ENCODE peak calls at places on chromosome 12, in six cellular contexts. Z is testis, Q is mammary epithelial cell, O is cardiac muscle cell, A is right cardiac atrium, V is upper lobe of left lung. G is an unnamed sample. For H3K9me3 and H3K4me1, the result is how much of the 10 kb centered on the place peaks cover.

GRCh38 chr12:10301103-10301502 is 6.6 kb upstream of the KLRD1 start:
- DNase-seq in Z (no peak), Q (peak), O (no peak), A (no peak), V (no peak), G (peak)

GRCh38 chr12:105164068-105164467 is 56.5 kb downstream of the WASHC4 start:
- DNase-seq in Z (no peak), Q (peak), O (no peak), A (no peak), V (no peak), G (no peak)

GRCh38 chr12:111687255-111687654 is 1.4 kb downstream of the ACAD10 start:
- DNase-seq in Z (no peak), Q (no peak), O (no peak), A (no peak), V (no peak), G (no peak)

GRCh38 chr12:116719661-116720060 is 18.2 kb downstream of the SPRING1 start:
- DNase-seq in Z (no peak), Q (no peak), O (no peak), A (no peak), V (no peak), G (no peak)

GRCh38 chr12:45034861-45035265 is 16.0 kb downstream of the DBX2 start:
- DNase-seq in Z (no peak), Q (no peak), O (no peak), A (no peak), V (no peak), G (peak)

GRCh38 chr12:88172844-88173407 is 30.8 kb downstream of the TMTC3 start:
- DNase-seq in Z (no peak), Q (peak), O (no peak), A (no peak), V (no peak), G (no peak)

GRCh38 chr12:53006810-53007742 is 820 bp downstream of the EIF4B start:
- DNase-seq in Z (peak), Q (peak), O (peak), A (peak), V (peak), G (peak)

GRCh38 chr12:50926415-50926814 is 25.9 kb upstream of the HIGD1C start:
- DNase-seq in Z (no peak), Q (no peak), O (no peak), A (no peak), V (no peak), G (no peak)

GRCh38 chr12:55983229-55983849 is 9.5 kb downstream of the RAB5B start:
- DNase-seq in Z (no peak), Q (no peak), O (no peak), A (no peak), V (no peak), G (no peak)

GRCh38 chr12:128840862-128841468 is 12.3 kb upstream of the GLT1D1 start:
- DNase-seq in Z (no peak), Q (no peak), O (no peak), A (no peak), V (no peak), G (no peak)

GRCh38 chr12:128848371-128848770 is 4.9 kb upstream of the GLT1D1 start:
- DNase-seq in Z (no peak), Q (no peak), O (no peak), A (no peak), V (no peak), G (no peak)

GRCh38 chr12:128843538-128843937 is 9.7 kb upstream of the GLT1D1 start:
- DNase-seq in Z (no peak), Q (no peak), O (no peak), A (no peak), V (no peak), G (no peak)

GRCh38 chr12:128842579-128842978 is 10.7 kb upstream of the GLT1D1 start:
- DNase-seq in Z (no peak), Q (no peak), O (no peak), A (no peak), V (no peak), G (no peak)

GRCh38 chr12:128844031-128844635 is 9.1 kb upstream of the GLT1D1 start:
- DNase-seq in Z (no peak), Q (no peak), O (no peak), A (no peak), V (peak), G (no peak)
- H3K27ac ChIP-seq in Z (no peak), Q (no peak), O (no peak), A (no peak), V (peak), G (no peak)

GRCh38 chr12:34376133-34376799 is 354.0 kb downstream of the ALG10 start:
- DNase-seq in Z (no peak), Q (no peak), O (no peak), A (no peak), V (no peak), G (no peak)

GRCh38 chr12:34377243-34378035 is 355.1 kb downstream of the ALG10 start:
- DNase-seq in Z (no peak), Q (no peak), O (no peak), A (no peak), V (no peak), G (no peak)

GRCh38 chr12:34384693-34385092 is 362.4 kb downstream of the ALG10 start:
- DNase-seq in Z (no peak), Q (no peak), O (no peak), A (no peak), V (no peak), G (no peak)

GRCh38 chr12:34373926-34374325 is 351.6 kb downstream of the ALG10 start:
- DNase-seq in Z (no peak), Q (no peak), O (no peak), A (no peak), V (no peak), G (no peak)

DNA sequence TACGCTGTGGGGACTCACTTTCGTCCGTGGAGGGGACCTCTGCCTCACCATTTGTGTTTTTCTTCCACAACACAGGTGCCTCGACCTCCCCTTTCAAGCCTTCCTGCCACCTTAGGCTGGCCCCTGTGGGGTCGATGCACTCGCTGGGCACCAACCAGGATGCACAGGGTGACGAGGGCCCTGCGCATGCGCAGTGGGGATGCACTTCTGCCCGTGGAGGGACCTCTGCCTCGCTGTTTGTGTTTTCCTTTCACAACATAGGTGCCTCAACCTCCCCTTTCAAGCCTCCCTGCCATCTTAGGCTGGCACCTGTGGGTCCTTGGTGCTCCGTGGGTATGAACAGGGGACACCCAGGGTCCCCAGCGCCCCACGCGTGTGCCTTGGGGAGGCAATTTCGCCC is 356.8 kb downstream of the ALG10 start:
- DNase-seq in Z (no peak), Q (no peak), O (no peak), A (no peak), V (no peak), G (no peak)
- H3K9me3 ChIP-seq in Z (under half), Q (half or more), O (under half), A (under half), V (half or more), G (under half)

DNA sequence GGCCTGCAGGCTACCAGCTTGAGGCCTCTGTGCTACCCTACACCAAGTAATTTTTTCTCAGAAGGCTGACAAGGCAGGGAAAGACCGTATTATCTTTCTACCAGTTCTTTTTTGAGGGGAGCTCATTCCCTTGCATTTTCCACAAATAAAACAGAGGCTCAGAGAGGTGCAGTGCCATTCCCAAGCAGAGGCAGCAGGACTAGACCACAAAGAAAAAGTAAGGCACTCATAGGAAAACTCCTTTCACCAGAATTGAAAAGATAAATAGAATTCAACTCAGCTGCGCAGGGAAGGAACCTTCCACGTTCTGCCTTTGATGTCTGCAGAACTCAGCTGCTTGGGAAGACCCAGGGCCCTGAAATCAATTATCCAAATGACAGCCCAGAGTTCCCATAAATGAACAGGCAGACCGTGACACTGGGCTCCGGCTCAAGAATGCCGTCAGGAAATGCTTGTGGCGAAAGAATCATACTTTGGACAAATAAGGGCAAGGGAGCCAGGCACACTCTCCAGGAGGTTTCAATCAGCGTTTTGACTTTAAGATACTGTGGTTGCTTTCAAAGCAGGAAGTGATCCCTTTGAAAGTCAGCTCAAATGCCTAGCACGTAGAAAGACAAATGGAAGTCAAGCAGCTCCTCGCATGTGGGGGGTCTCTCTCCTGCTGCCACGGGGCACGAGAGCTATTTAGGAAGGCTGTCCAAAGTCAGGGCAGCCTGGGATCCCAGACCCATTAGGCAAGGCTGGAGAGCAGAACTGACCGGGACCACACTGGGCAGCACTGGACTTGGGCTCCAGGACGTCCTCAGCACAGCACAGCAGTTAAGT is 14.0 kb downstream of the KCTD10 start:
- DNase-seq in Z (peak), Q (peak), O (peak), A (peak), V (peak), G (peak)
- H3K4me1 ChIP-seq in Z (half or more), Q (under half), O (half or more), A (half or more), V (half or more), G (under half)

GRCh38 chr12:30519535-30519934 is 176.1 kb downstream of the IPO8 start:
- DNase-seq in Z (no peak), Q (no peak), O (no peak), A (no peak), V (no peak), G (no peak)

GRCh38 chr12:30514666-30515065 is 181.0 kb downstream of the IPO8 start:
- DNase-seq in Z (no peak), Q (peak), O (no peak), A (no peak), V (no peak), G (no peak)

GRCh38 chr12:30515351-30515750 is 180.3 kb downstream of the IPO8 start:
- DNase-seq in Z (no peak), Q (no peak), O (peak), A (no peak), V (no peak), G (peak)

DNA sequence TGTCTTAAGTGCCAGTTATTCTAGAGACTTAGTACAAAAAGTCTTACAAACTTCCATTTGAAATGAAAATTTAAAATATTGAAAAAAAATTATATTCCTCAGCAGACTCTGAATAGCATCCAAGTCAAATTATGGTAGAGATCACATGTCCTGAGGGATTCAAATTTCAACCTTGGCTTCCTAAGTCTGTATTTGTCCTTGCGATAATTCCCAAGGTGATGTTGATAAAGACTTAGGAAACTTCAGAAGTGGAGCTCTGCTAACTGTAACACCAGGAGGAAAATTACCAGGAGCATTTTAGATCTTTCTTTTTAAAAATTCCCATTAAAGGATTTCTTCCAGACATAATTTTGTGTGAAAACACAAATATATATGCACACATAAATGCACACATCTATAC is 178.3 kb downstream of the IPO8 start:
- DNase-seq in Z (no peak), Q (no peak), O (no peak), A (no peak), V (no peak), G (no peak)
- H3K27ac ChIP-seq in Z (no peak), Q (no peak), O (no peak), A (no peak), V (no peak), G (no peak)

DNA sequence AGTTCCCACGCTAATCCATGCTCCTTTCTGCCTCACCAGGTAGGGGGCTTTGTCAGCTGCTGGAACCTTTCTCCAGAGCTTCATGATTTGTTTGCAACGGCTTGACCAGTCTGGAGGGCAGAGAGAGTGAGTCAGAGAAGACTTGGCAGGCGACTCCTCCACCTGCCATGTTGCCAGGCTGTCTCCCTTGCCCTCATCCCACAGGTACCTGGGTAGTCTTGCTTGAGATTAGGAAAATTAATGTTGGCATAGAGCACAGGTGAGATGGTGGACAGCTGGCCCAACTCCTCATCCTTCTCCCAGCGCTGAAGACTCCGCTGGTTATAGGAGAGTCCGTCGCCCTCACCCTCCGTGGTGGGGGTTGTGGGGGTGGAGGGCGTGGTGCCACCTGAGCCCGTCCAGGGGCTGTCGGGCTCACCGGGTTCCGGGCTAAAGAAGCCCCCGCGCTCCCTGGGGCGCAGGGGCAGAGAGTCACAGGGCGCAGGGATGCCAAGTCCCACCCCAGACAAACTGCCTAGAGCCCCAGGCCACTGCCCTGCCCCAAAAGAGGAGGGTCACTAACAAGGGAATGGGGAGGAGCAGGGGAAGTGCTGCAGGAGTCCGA is 18.6 kb downstream of the KMT2D start:
- DNase-seq in Z (no peak), Q (peak), O (no peak), A (no peak), V (no peak), G (no peak)
- H3K9me3 ChIP-seq in Z (under half), Q (under half), O (under half), A (under half), V (under half), G (under half)

G was measured in SJCRH30.